ENCODE peak calls at places on chromosomes 1 and 21, in four cellular contexts. One of them, this sample, is unnamed.

GRCh38 chr1:115107501-115108260 is 18.4 kb upstream of the TSPAN2 start:
- DNase-seq in NT2/D1: no peak
- DNase-seq in heart left ventricle: no peak
- DNase-seq in CD8-positive, alpha-beta memory T cell: no peak
- DNase-seq in this sample: no peak

GRCh38 chr1:27000817-27001460 is 7.4 kb downstream of the TRNP1 start:
- DNase-seq in NT2/D1: no peak
- DNase-seq in heart left ventricle: no peak
- DNase-seq in CD8-positive, alpha-beta memory T cell: no peak
- DNase-seq in this sample: no peak

GRCh38 chr1:3051270-3052268 is 17.4 kb upstream of the PRDM16 start:
- DNase-seq in NT2/D1: no peak
- DNase-seq in heart left ventricle: no peak
- DNase-seq in CD8-positive, alpha-beta memory T cell: no peak
- DNase-seq in this sample: no peak

GRCh38 chr1:78049396-78049795 is 3.6 kb downstream of the GIPC2 start:
- DNase-seq in NT2/D1: no peak
- DNase-seq in heart left ventricle: no peak
- DNase-seq in CD8-positive, alpha-beta memory T cell: no peak
- DNase-seq in this sample: no peak

GRCh38 chr1:248824301-248824700 is 1.4 kb downstream of the SH3BP5L start:
- DNase-seq in NT2/D1: no peak
- DNase-seq in heart left ventricle: no peak
- DNase-seq in CD8-positive, alpha-beta memory T cell: no peak
- DNase-seq in this sample: no peak

GRCh38 chr1:42966688-42967609 is 8.3 kb upstream of the SLC2A1 start:
- DNase-seq in NT2/D1: no peak
- DNase-seq in heart left ventricle: no peak
- DNase-seq in CD8-positive, alpha-beta memory T cell: no peak
- DNase-seq in this sample: peak

GRCh38 chr21:30444204-30444603 is 4.1 kb downstream of the KRTAP15-1 start:
- DNase-seq in NT2/D1: no peak
- DNase-seq in heart left ventricle: no peak
- DNase-seq in CD8-positive, alpha-beta memory T cell: no peak
- DNase-seq in this sample: no peak

GRCh38 chr1:239952348-239953307 is 139.1 kb upstream of the FMN2 start:
- DNase-seq in NT2/D1: peak
- DNase-seq in heart left ventricle: no peak
- DNase-seq in CD8-positive, alpha-beta memory T cell: no peak
- DNase-seq in this sample: no peak

GRCh38 chr1:41333146-41333784 is 28.0 kb upstream of the FOXO6 start:
- DNase-seq in NT2/D1: no peak
- DNase-seq in heart left ventricle: no peak
- DNase-seq in CD8-positive, alpha-beta memory T cell: no peak
- DNase-seq in this sample: no peak

GRCh38 chr1:234149217-234149616 is 224.0 kb upstream of the COA6 start:
- DNase-seq in NT2/D1: no peak
- DNase-seq in heart left ventricle: no peak
- DNase-seq in CD8-positive, alpha-beta memory T cell: no peak
- DNase-seq in this sample: no peak

GRCh38 chr1:76289692-76290091 is 215.1 kb downstream of the ST6GALNAC3 start:
- DNase-seq in NT2/D1: no peak
- DNase-seq in heart left ventricle: no peak
- DNase-seq in CD8-positive, alpha-beta memory T cell: no peak
- DNase-seq in this sample: no peak

GRCh38 chr1:171850951-171851350 is 9.7 kb downstream of the DNM3 start:
- DNase-seq in NT2/D1: no peak
- DNase-seq in heart left ventricle: no peak
- DNase-seq in CD8-positive, alpha-beta memory T cell: no peak
- DNase-seq in this sample: no peak

GRCh38 chr1:222833484-222833883 is 18.6 kb downstream of the DISP1 start:
- DNase-seq in NT2/D1: no peak
- DNase-seq in heart left ventricle: no peak
- DNase-seq in CD8-positive, alpha-beta memory T cell: no peak
- DNase-seq in this sample: no peak

GRCh38 chr1:245310605-245311531 is 156.1 kb downstream of the KIF26B start:
- DNase-seq in NT2/D1: no peak
- DNase-seq in heart left ventricle: no peak
- DNase-seq in CD8-positive, alpha-beta memory T cell: no peak
- DNase-seq in this sample: no peak

GRCh38 chr21:36127977-36128376 is 6.9 kb upstream of the CBR3 start:
- DNase-seq in NT2/D1: no peak
- DNase-seq in heart left ventricle: no peak
- DNase-seq in CD8-positive, alpha-beta memory T cell: no peak
- DNase-seq in this sample: no peak

GRCh38 chr1:99994496-99994895 is 24.7 kb downstream of the SLC35A3 start:
- DNase-seq in NT2/D1: no peak
- DNase-seq in heart left ventricle: no peak
- DNase-seq in CD8-positive, alpha-beta memory T cell: no peak
- DNase-seq in this sample: no peak

GRCh38 chr1:44786138-44786840 is 1.7 kb downstream of the BEST4 start:
- DNase-seq in NT2/D1: peak
- DNase-seq in heart left ventricle: peak
- DNase-seq in CD8-positive, alpha-beta memory T cell: peak
- DNase-seq in this sample: peak

GRCh38 chr1:154769193-154769895 is 100.7 kb downstream of the KCNN3 start:
- DNase-seq in NT2/D1: no peak
- DNase-seq in heart left ventricle: no peak
- DNase-seq in CD8-positive, alpha-beta memory T cell: no peak
- DNase-seq in this sample: no peak

GRCh38 chr1:212956231-212956630 is 5.9 kb downstream of the VASH2 start:
- DNase-seq in NT2/D1: no peak
- DNase-seq in heart left ventricle: no peak
- DNase-seq in CD8-positive, alpha-beta memory T cell: no peak
- DNase-seq in this sample: no peak

GRCh38 chr1:212957546-212957945 is 7.2 kb downstream of the VASH2 start:
- DNase-seq in NT2/D1: no peak
- DNase-seq in heart left ventricle: no peak
- DNase-seq in CD8-positive, alpha-beta memory T cell: no peak
- DNase-seq in this sample: no peak

GRCh38 chr1:212954514-212954913 is 4.2 kb downstream of the VASH2 start:
- DNase-seq in NT2/D1: no peak
- DNase-seq in heart left ventricle: no peak
- DNase-seq in CD8-positive, alpha-beta memory T cell: no peak
- DNase-seq in this sample: no peak

GRCh38 chr1:212952596-212952995 is 2.3 kb downstream of the VASH2 start:
- DNase-seq in NT2/D1: no peak
- DNase-seq in heart left ventricle: no peak
- DNase-seq in CD8-positive, alpha-beta memory T cell: no peak
- DNase-seq in this sample: no peak

DNA sequence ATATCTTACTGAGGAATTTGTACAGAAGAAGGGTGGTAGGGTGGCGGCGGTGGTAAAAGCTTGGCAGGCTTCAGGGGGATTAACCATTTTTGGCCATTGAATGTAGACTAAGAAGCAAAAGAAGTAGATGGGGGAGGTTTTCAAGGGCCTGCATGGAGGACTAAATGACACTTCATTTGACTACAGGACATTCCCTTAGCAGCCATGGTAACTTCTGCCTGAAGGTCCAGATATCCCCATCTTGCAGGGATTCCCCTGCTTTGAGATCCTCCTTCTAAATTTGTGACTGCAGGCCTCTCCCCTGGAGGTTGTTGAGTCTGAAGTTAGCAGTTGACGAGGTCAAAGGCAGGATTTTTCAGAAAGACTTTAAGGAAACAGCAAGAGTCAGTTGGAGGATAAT is 4.8 kb downstream of the VASH2 start:
- DNase-seq in NT2/D1: no peak
- DNase-seq in heart left ventricle: no peak
- DNase-seq in CD8-positive, alpha-beta memory T cell: no peak
- DNase-seq in this sample: no peak
- H3K4me3 ChIP-seq in NT2/D1: no peak
- H3K4me3 ChIP-seq in heart left ventricle: no peak
- H3K4me3 ChIP-seq in CD8-positive, alpha-beta memory T cell: no peak
- H3K4me3 ChIP-seq in this sample: no peak

GRCh38 chr1:173916667-173917066 is 460 bp downstream of the SERPINC1 start:
- DNase-seq in NT2/D1: no peak
- DNase-seq in heart left ventricle: no peak
- DNase-seq in CD8-positive, alpha-beta memory T cell: no peak
- DNase-seq in this sample: no peak

GRCh38 chr1:173913111-173913510 is 4.0 kb downstream of the SERPINC1 start:
- DNase-seq in NT2/D1: no peak
- DNase-seq in heart left ventricle: no peak
- DNase-seq in CD8-positive, alpha-beta memory T cell: no peak
- DNase-seq in this sample: no peak

GRCh38 chr1:173917149-173917548 is at the start of gene SERPINC1:
- DNase-seq in NT2/D1: no peak
- DNase-seq in heart left ventricle: no peak
- DNase-seq in CD8-positive, alpha-beta memory T cell: no peak
- DNase-seq in this sample: no peak

GRCh38 chr1:173915596-173915995 is 1.5 kb downstream of the SERPINC1 start:
- DNase-seq in NT2/D1: no peak
- DNase-seq in heart left ventricle: no peak
- DNase-seq in CD8-positive, alpha-beta memory T cell: no peak
- DNase-seq in this sample: no peak

DNA sequence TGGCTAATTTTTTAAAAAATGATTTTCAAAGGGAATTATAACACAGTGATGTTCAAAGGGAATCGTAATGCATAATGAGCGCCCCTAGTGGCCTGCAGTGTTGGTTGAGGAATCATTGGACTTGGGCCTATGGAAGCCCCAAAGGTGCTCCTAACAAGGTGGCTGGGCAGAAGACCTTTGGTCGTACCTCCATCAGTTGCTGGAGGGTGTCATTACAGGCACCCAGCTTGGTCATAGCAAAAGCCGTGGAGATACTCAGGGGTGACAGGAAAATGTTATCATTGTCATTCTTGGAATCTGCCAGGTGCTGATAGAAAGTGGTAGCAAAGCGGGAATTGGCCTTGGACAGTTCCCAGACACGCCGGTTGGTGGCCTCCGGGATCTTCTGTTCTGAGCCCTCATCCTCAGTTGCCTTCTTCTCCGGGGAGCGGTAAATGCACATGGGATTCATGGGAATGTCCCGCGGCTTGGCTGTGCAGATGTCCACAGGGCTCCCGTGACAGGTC is 2.7 kb downstream of the SERPINC1 start:
- DNase-seq in NT2/D1: peak
- DNase-seq in heart left ventricle: no peak
- DNase-seq in CD8-positive, alpha-beta memory T cell: no peak
- DNase-seq in this sample: no peak
- H3K4me3 ChIP-seq in NT2/D1: no peak
- H3K4me3 ChIP-seq in heart left ventricle: no peak
- H3K4me3 ChIP-seq in CD8-positive, alpha-beta memory T cell: no peak
- H3K4me3 ChIP-seq in this sample: no peak

GRCh38 chr1:156012051-156012817 is 8.5 kb downstream of the SSR2 start:
- DNase-seq in NT2/D1: no peak
- DNase-seq in heart left ventricle: no peak
- DNase-seq in CD8-positive, alpha-beta memory T cell: no peak
- DNase-seq in this sample: no peak
- H3K4me3 ChIP-seq in NT2/D1: no peak
- H3K4me3 ChIP-seq in heart left ventricle: no peak
- H3K4me3 ChIP-seq in CD8-positive, alpha-beta memory T cell: no peak
- H3K4me3 ChIP-seq in this sample: no peak

DNA sequence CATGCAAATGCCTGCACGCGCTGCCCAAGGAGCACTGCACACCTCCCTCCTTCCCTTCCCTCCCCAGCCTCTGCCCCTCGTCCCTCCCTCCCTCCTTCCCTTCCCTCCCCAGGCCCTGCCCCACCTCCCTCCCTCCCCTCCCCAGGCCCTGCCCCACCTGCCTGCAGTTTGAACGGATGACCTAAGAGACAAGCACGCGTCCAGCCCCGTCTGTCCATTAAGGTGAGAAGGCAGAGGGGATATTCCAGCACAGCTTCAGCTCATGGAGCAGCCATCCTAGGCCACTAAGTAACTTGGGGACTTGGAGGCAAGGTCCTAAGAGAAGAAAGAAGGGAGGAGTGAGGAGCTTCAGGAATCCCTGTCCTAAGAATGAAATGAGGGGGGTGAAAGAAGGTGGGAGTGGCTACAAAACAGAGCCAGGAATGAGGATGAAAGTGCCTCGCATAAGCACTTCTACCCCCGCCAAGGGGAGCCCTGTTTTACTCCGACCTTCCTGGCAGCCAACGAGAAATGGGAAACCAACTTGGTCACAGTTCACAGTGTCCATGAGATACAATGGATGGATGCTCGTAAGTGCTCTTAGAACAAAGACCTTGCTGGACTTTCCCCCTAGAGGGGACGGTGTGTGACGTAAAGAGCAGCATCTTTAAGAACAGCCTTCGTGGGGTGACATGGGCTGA is 21.3 kb upstream of the EFHD2 start:
- DNase-seq in NT2/D1: no peak
- DNase-seq in heart left ventricle: no peak
- DNase-seq in CD8-positive, alpha-beta memory T cell: no peak
- DNase-seq in this sample: no peak
- H3K4me3 ChIP-seq in NT2/D1: peak
- H3K4me3 ChIP-seq in heart left ventricle: no peak
- H3K4me3 ChIP-seq in CD8-positive, alpha-beta memory T cell: no peak
- H3K4me3 ChIP-seq in this sample: no peak

GRCh38 chr1:22710688-22711024 is at the start of gene EPHB2:
- DNase-seq in NT2/D1: no peak
- DNase-seq in heart left ventricle: peak
- DNase-seq in CD8-positive, alpha-beta memory T cell: no peak
- DNase-seq in this sample: peak
- H3K4me3 ChIP-seq in NT2/D1: peak
- H3K4me3 ChIP-seq in heart left ventricle: peak
- H3K4me3 ChIP-seq in CD8-positive, alpha-beta memory T cell: no peak
- H3K4me3 ChIP-seq in this sample: peak

DNA sequence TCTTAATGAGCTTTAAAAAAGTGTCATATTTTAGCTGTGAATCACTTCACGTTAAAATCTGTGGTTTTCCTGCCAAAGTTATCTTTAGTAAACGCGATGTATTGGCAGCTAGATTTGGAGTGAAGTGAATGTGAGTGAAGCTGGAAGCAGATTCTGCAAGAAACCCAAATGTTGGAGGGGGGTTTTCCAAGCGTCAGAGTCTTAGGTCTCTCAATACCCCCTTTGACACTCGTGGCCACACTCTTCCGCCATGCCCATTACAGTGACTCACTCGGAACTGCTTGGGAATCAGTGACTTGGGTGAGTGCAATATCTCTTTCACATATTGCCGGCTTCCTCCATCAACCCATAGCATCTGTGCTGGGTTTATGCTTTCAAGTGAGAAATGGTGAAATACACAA is 17.5 kb downstream of the B3GALT5 start:
- DNase-seq in NT2/D1: no peak
- DNase-seq in heart left ventricle: no peak
- DNase-seq in CD8-positive, alpha-beta memory T cell: no peak
- DNase-seq in this sample: no peak
- H3K4me3 ChIP-seq in NT2/D1: no peak
- H3K4me3 ChIP-seq in heart left ventricle: no peak
- H3K4me3 ChIP-seq in CD8-positive, alpha-beta memory T cell: no peak
- H3K4me3 ChIP-seq in this sample: no peak